ENCODE peak calls at places on chromosome 22, in four cellular contexts. W is tibial nerve, D is GM10248, J is fibroblast of mammary gland. B is an unnamed sample.

GRCh38 chr22:31650391-31650790 is 11.6 kb downstream of the PISD start:
- DNase-seq in J (peak), W (no peak), D (no peak), B (no peak)

GRCh38 chr22:37782340-37783168 is 25.2 kb upstream of the GCAT start:
- DNase-seq in W (no peak), D (no peak), J (peak), B (no peak)

GRCh38 chr22:25051983-25052710 is 99.6 kb downstream of the KIAA1671 start:
- DNase-seq in J (no peak), W (no peak), D (no peak), B (no peak)

GRCh38 chr22:22078329-22078728 is 95.7 kb upstream of the TOP3B start:
- DNase-seq in D (no peak), W (no peak), J (no peak), B (no peak)

GRCh38 chr22:26512149-26512793 is at the start of gene TFIP11:
- DNase-seq in J (peak), W (peak), D (peak), B (peak)

GRCh38 chr22:31983911-31984661 is 39.8 kb downstream of the YWHAH start:
- DNase-seq in D (no peak), W (no peak), J (no peak), B (no peak)

GRCh38 chr22:32200752-32201151 is 4.1 kb downstream of the RFPL2 start:
- DNase-seq in D (no peak), W (no peak), J (no peak), B (no peak)

GRCh38 chr22:30444632-30445437 is 19.3 kb downstream of the MTFP1 start:
- DNase-seq in J (peak), W (no peak), D (peak), B (no peak)

DNA sequence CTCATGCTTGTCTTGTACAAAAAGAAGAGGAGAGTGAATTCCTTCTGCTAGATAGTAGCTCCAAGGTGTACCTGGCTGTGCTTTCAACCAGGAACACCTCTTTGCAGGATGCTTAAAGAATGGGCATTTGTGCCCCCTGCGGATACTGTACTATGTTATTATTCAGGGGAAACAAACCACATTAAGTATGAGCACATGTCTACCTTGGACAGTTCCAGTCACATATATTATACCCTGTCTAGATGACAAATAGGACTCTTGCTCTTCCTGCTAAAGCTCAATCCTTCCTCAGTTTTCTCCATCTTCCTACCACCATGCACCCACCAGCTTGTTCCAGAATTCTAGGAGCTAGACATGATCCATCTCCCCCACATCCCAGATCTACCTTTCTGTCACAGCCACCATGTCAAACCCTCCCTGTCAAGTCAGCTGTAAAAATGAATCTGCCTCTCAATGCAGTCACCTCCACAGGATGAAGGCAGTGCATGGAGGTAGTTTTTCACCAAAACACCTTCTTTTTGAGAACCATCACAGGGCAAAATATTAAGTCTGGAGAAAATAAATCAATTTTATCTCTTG is 337.4 kb downstream of the LARGE1 start:
- DNase-seq in D (no peak), W (no peak), J (no peak), B (no peak)
- TF ChIP-seq CTCF in D (no peak), W (no peak), J (no peak), B (no peak)

GRCh38 chr22:50576070-50576469 is 2.2 kb downstream of the CPT1B start:
- DNase-seq in W (no peak), J (peak), D (no peak), B (no peak)
- TF ChIP-seq CTCF in W (no peak), J (peak), D (no peak), B (no peak)

DNA sequence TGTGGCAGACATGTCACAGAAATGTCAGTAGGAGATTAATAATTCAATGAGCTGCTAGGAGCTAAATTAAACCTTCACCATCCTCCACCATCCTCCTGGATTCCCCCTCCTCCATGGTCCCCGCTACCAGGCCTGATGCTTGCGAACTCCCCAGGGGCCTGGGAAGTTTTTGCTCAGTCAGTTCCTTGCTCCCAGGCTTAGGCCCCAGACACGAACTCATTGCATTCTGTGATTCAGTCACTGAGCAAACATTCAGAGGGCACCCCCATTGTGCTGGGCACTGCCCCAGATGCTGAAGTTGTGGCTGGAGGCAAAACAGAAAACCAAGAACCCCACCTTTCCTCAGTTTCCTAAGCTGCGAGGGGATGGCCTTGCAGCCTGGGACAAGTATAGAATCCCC is 14.3 kb downstream of the NPTXR start:
- DNase-seq in W (no peak), J (no peak), D (no peak), B (no peak)
- TF ChIP-seq CTCF in W (no peak), J (no peak), D (no peak), B (no peak)

GRCh38 chr22:43848366-43849171 is 13.7 kb downstream of the SULT4A1 start:
- DNase-seq in W (peak), J (peak), D (no peak), B (no peak)
- TF ChIP-seq CTCF in W (no peak), J (peak), D (no peak), B (no peak)